ENCODE peak calls at places on chromosomes 12 and 14, in nine cellular contexts. U, J, F, W, V, O, X, Z and Y are unnamed samples.
A peak's percentile ranks its signal among the peaks of the same experiment; 100 is the strongest.

GRCh38 chr12:113231275-113232231 is 10.3 kb downstream of the TPCN1 start:
- DNase-seq in X (peak; percentile 61), F (peak; percentile 94), J (no peak), V (no peak), W (no peak), O (peak; percentile 88), Z (peak; percentile 78), U (no peak), Y (no peak)

GRCh38 chr12:94258593-94258992 is 110.2 kb downstream of the PLXNC1 start:
- DNase-seq in W (no peak), V (no peak), F (no peak), J (no peak), X (no peak), O (no peak), Z (no peak), U (no peak), Y (peak; percentile 60)

GRCh38 chr14:69573205-69573840 is 1.3 kb downstream of the CCDC177 start:
- DNase-seq in O (no peak), X (no peak), U (peak; percentile 28), W (no peak), J (no peak), V (no peak), F (no peak), Z (no peak), Y (no peak)

GRCh38 chr12:106585862-106586534 is 3.2 kb downstream of the RFX4 start:
- DNase-seq in V (no peak), J (no peak), O (no peak), X (no peak), U (no peak), W (peak; percentile 39), F (peak; percentile 19), Z (peak; percentile 58), Y (no peak)

GRCh38 chr12:52579468-52580450 is 6.1 kb upstream of the KRT74 start:
- DNase-seq in W (no peak), J (no peak), U (no peak), X (no peak), O (no peak), F (no peak), V (no peak), Z (no peak), Y (no peak)

GRCh38 chr14:68792830-68793733 is at the start of gene ZFP36L1:
- DNase-seq in U (peak; percentile 93), J (peak; percentile 90), F (peak; percentile 97), Z (peak; percentile 96), O (peak; percentile 87), V (peak; percentile 84), X (peak; percentile 96), W (peak; percentile 91), Y (peak; percentile 90)

GRCh38 chr12:75744607-75745256 is 233.3 kb upstream of the KRR1 start:
- DNase-seq in F (no peak), J (no peak), O (no peak), V (no peak), W (no peak), Z (no peak), U (no peak), X (no peak), Y (no peak)

GRCh38 chr14:45587142-45587541 is 334.1 kb upstream of the MIS18BP1 start:
- DNase-seq in F (no peak), Z (no peak), V (no peak), X (no peak), O (no peak), W (no peak), U (no peak), J (no peak), Y (no peak)

GRCh38 chr12:106097011-106097410 is 41.7 kb downstream of the NUAK1 start:
- DNase-seq in O (peak; percentile 18), F (no peak), U (no peak), V (no peak), X (no peak), W (no peak), Z (peak; percentile 53), J (no peak), Y (no peak)

GRCh38 chr12:22981711-22982110 is 356.7 kb downstream of the ETNK1 start:
- DNase-seq in J (no peak), U (no peak), O (no peak), V (no peak), X (no peak), Z (no peak), W (no peak), F (peak; percentile 5), Y (no peak)

GRCh38 chr12:57603758-57604453 is 718 bp upstream of the DTX3 start:
- DNase-seq in U (peak; percentile 76), Z (peak; percentile 69), J (no peak), W (no peak), V (peak; percentile 45), F (peak; percentile 78), O (no peak), X (no peak), Y (no peak)

GRCh38 chr14:69658664-69659261 is 47.4 kb downstream of the SUSD6 start:
- DNase-seq in W (peak; percentile 54), V (no peak), U (no peak), J (no peak), X (no peak), F (peak; percentile 72), O (no peak), Z (peak; percentile 78), Y (no peak)

GRCh38 chr14:73221945-73222344 is 15.4 kb upstream of the PAPLN start:
- DNase-seq in Z (no peak), W (no peak), O (no peak), V (no peak), U (no peak), X (no peak), F (no peak), J (no peak), Y (no peak)

GRCh38 chr12:47155457-47156166 is 75.9 kb upstream of the AMIGO2 start:
- DNase-seq in O (no peak), U (no peak), V (no peak), X (no peak), Z (peak; percentile 54), F (peak; percentile 50), W (no peak), J (no peak), Y (no peak)